ENCODE peak calls at places on chromosomes 12 and 14, in four cellular contexts. Q is pancreas, B is stomach, V is PC-3. R is an unnamed sample. For H3K36me3, the result is how much of the 10 kb centered on the place peaks cover.

GRCh38 chr12:113149361-113150150 is at the start of gene CFAP73:
- DNase-seq in Q (peak), B (peak), V (peak), R (no peak)

GRCh38 chr12:109600481-109600880 is 26.9 kb downstream of the MVK start:
- DNase-seq in B (no peak), Q (peak), V (no peak), R (no peak)

GRCh38 chr14:90373887-90374286 is 22.9 kb upstream of the CALM1 start:
- DNase-seq in Q (no peak), V (peak), B (no peak), R (no peak)

GRCh38 chr12:32804301-32804700 is 48.6 kb upstream of the YARS2 start:
- DNase-seq in Q (no peak), V (no peak), B (no peak), R (no peak)

GRCh38 chr12:14185441-14186192 is 179.9 kb upstream of the ATF7IP start:
- DNase-seq in Q (peak), V (peak), B (peak), R (no peak)

GRCh38 chr14:53615254-53615653 is 341.4 kb downstream of the BMP4 start:
- DNase-seq in V (no peak), B (no peak), Q (no peak), R (no peak)

GRCh38 chr12:94725375-94726168 is 75.2 kb upstream of the TMCC3 start:
- DNase-seq in V (peak), Q (no peak), B (peak), R (no peak)

GRCh38 chr14:67994561-67994960 is 175.0 kb downstream of the RAD51B start:
- DNase-seq in Q (no peak), V (no peak), B (no peak), R (no peak)

GRCh38 chr14:103535891-103536565 is 7.0 kb downstream of the TRMT61A start:
- DNase-seq in Q (no peak), V (no peak), B (no peak), R (no peak)

GRCh38 chr12:110534811-110535210 is 32.7 kb downstream of the RAD9B start:
- DNase-seq in B (no peak), Q (no peak), V (no peak), R (no peak)

GRCh38 chr14:91390165-91390778 is 27.3 kb downstream of the CCDC88C start:
- DNase-seq in V (no peak), B (no peak), Q (no peak), R (no peak)

GRCh38 chr12:67666605-67667004 is 18.1 kb downstream of the DYRK2 start:
- DNase-seq in B (no peak), Q (no peak), V (no peak), R (no peak)

GRCh38 chr12:45713108-45713507 is 16.4 kb upstream of the ARID2 start:
- DNase-seq in V (no peak), B (no peak), Q (no peak), R (no peak)

GRCh38 chr14:93201155-93201704 is 5.6 kb downstream of the GON7 start:
- DNase-seq in Q (no peak), V (no peak), B (no peak), R (no peak)

GRCh38 chr14:77105118-77105517 is 7.1 kb downstream of the CIPC start:
- DNase-seq in B (no peak), V (no peak), Q (no peak), R (no peak)

GRCh38 chr12:75457191-75457590 is 23.4 kb upstream of the GLIPR1 start:
- DNase-seq in V (no peak), Q (no peak), B (no peak), R (no peak)

GRCh38 chr12:115895247-115895646 is 382.2 kb downstream of the MED13L start:
- DNase-seq in Q (no peak), V (peak), B (no peak), R (no peak)

GRCh38 chr12:108495054-108495453 is 20.0 kb upstream of the FICD start:
- DNase-seq in V (peak), B (no peak), Q (no peak), R (no peak)

GRCh38 chr12:124972211-124972610 is 16.7 kb downstream of the DHX37 start:
- DNase-seq in Q (no peak), B (no peak), V (no peak), R (no peak)

GRCh38 chr12:11130382-11130781 is 4.1 kb downstream of the TAS2R30 start:
- DNase-seq in V (no peak), Q (no peak), B (no peak), R (no peak)

GRCh38 chr14:33528655-33529054 is 422.2 kb downstream of the EGLN3 start:
- DNase-seq in Q (no peak), B (no peak), V (no peak), R (no peak)

GRCh38 chr12:17286874-17287273 is 680.9 kb upstream of the LMO3 start:
- DNase-seq in Q (no peak), V (no peak), B (no peak), R (no peak)

GRCh38 chr14:69318241-69318640 is 58.3 kb downstream of the GALNT16 start:
- DNase-seq in V (no peak), B (no peak), Q (no peak), R (no peak)

GRCh38 chr12:117328556-117329100 is 32.8 kb downstream of the NOS1 start:
- DNase-seq in Q (no peak), B (no peak), V (no peak), R (no peak)

GRCh38 chr12:113329022-113329790 is 5.7 kb downstream of the SLC8B1 start:
- DNase-seq in V (peak), B (no peak), Q (no peak), R (no peak)

GRCh38 chr12:15599266-15600037 is 189.7 kb downstream of the EPS8 start:
- DNase-seq in V (peak), B (no peak), Q (no peak), R (no peak)

GRCh38 chr14:35534130-35534883 is at the start of gene INSM2:
- DNase-seq in B (no peak), V (no peak), Q (no peak), R (peak)

GRCh38 chr12:73421832-73422231 is 1115.8 kb upstream of the ATXN7L3B start:
- DNase-seq in B (no peak), V (peak), Q (no peak), R (no peak)

GRCh38 chr14:31510222-31510621 is 22.4 kb upstream of the GPR33 start:
- DNase-seq in Q (no peak), B (no peak), V (peak), R (no peak)

GRCh38 chr14:38207830-38208815 is at the start of gene SSTR1:
- DNase-seq in Q (peak), V (no peak), B (peak), R (no peak)

GRCh38 chr12:55727643-55728184 is 1.1 kb downstream of the CD63 start:
- DNase-seq in Q (peak), B (peak), V (peak), R (peak)

GRCh38 chr12:55767156-55767555 is 24.2 kb downstream of the GDF11 start:
- DNase-seq in V (no peak), B (no peak), Q (no peak), R (no peak)

GRCh38 chr14:104371917-104372316 is 207.6 kb upstream of the C14orf180 start:
- DNase-seq in V (no peak), Q (no peak), B (no peak), R (peak)

GRCh38 chr12:78181544-78182162 is 351.0 kb downstream of the NAV3 start:
- DNase-seq in V (peak), B (no peak), Q (no peak), R (no peak)

GRCh38 chr12:43057561-43057960 is 468.0 kb upstream of the PRICKLE1 start:
- DNase-seq in V (peak), B (no peak), Q (no peak), R (no peak)

GRCh38 chr14:99566390-99567354 is 37.3 kb downstream of the CCDC85C start:
- DNase-seq in V (no peak), Q (no peak), B (no peak), R (no peak)

GRCh38 chr12:81125691-81126090 is 47.8 kb downstream of the ACSS3 start:
- DNase-seq in V (no peak), B (no peak), Q (no peak), R (no peak)

GRCh38 chr14:58697927-58698641 is 60.3 kb downstream of the DACT1 start:
- DNase-seq in V (peak), Q (no peak), B (no peak), R (no peak)

GRCh38 chr14:42854061-42854460 is 1247.4 kb downstream of the LRFN5 start:
- DNase-seq in Q (no peak), B (no peak), V (no peak), R (no peak)

GRCh38 chr14:80445605-80446004 is 234.3 kb upstream of the DIO2 start:
- DNase-seq in Q (no peak), V (no peak), B (no peak), R (no peak)

GRCh38 chr14:95449131-95449530 is 67.3 kb downstream of the SYNE3 start:
- DNase-seq in Q (no peak), V (no peak), B (no peak), R (no peak)
- H3K36me3 ChIP-seq in Q (under half), V (under half), B (under half), R (half or more)

GRCh38 chr14:50762931-50763300 is 68.0 kb downstream of the NIN start:
- DNase-seq in V (no peak), Q (no peak), B (no peak), R (no peak)
- H3K36me3 ChIP-seq in V (under half), Q (under half), B (under half), R (under half)

GRCh38 chr12:53289891-53290290 is 5.5 kb upstream of the PFDN5 start:
- DNase-seq in B (no peak), V (peak), Q (no peak), R (no peak)

GRCh38 chr12:53290661-53291060 is 4.7 kb upstream of the PFDN5 start:
- DNase-seq in Q (no peak), B (no peak), V (no peak), R (no peak)

GRCh38 chr12:53288322-53288721 is 7.0 kb upstream of the PFDN5 start:
- DNase-seq in Q (no peak), V (no peak), B (no peak), R (no peak)

GRCh38 chr12:53286448-53286847 is 8.9 kb upstream of the PFDN5 start:
- DNase-seq in V (no peak), Q (no peak), B (no peak), R (no peak)

GRCh38 chr12:53287741-53288216 is 7.6 kb upstream of the PFDN5 start:
- DNase-seq in B (peak), V (peak), Q (peak), R (peak)
- H3K36me3 ChIP-seq in B (under half), V (under half), Q (under half), R (under half)

DNA sequence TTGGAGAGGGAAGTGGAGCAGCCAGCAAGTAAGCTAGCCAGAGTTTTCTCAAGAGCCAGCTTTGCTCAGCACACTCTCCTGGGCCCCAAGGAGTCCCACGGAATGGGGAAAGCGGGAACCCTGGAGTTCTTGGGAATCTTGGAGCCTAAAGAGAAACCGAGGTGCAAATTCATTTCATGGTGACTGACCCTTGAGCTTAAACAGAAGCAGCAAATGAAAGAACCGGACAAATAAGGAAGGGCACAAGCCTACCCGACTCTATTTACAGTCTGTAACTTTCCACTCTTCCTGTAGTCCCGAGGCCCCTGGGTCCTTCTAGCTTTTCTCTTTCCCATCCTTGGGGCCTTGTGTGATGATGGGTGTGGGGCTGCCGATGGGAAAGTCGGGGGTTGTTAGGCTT is 18.1 kb upstream of the TIGAR start:
- DNase-seq in V (no peak), B (no peak), Q (no peak), R (no peak)
- H3K36me3 ChIP-seq in V (under half), B (under half), Q (under half), R (half or more)

GRCh38 chr12:57732270-57732669 is 6.3 kb downstream of the AGAP2 start:
- DNase-seq in Q (no peak), V (no peak), B (no peak), R (no peak)
- H3K36me3 ChIP-seq in Q (under half), V (under half), B (under half), R (half or more)

GRCh38 chr12:111672822-111673381 is 12.9 kb downstream of the BRAP start:
- DNase-seq in B (no peak), Q (no peak), V (no peak), R (no peak)
- H3K36me3 ChIP-seq in B (under half), Q (under half), V (under half), R (half or more)

R was measured in left lung.